ENCODE peak calls at places on chromosomes 13 and 19, in six cellular contexts. One of them, this sample, is unnamed. For H3K27me3, the result is how much of the 10 kb centered on the place peaks cover.

GRCh38 chr13:109787135-109787954 is 962 bp upstream of the IRS2 start:
- DNase-seq in bronchial epithelial cell: no peak
- DNase-seq in RWPE2: no peak
- DNase-seq in brain microvascular endothelial cell: no peak
- DNase-seq in CD4-positive, alpha-beta memory T cell: no peak
- DNase-seq in small intestine: no peak
- DNase-seq in this sample: peak

GRCh38 chr13:89239361-89240127 is 1568.4 kb downstream of the SLITRK5 start:
- DNase-seq in small intestine: no peak
- DNase-seq in RWPE2: no peak
- DNase-seq in bronchial epithelial cell: peak
- DNase-seq in CD4-positive, alpha-beta memory T cell: no peak
- DNase-seq in brain microvascular endothelial cell: no peak
- DNase-seq in this sample: no peak

GRCh38 chr13:113860579-113861432 is 3.1 kb downstream of the GAS6 start:
- DNase-seq in CD4-positive, alpha-beta memory T cell: no peak
- DNase-seq in bronchial epithelial cell: no peak
- DNase-seq in brain microvascular endothelial cell: no peak
- DNase-seq in RWPE2: peak
- DNase-seq in small intestine: peak
- DNase-seq in this sample: no peak

GRCh38 chr19:11505504-11506100 is at the start of gene ZNF653:
- DNase-seq in RWPE2: peak
- DNase-seq in CD4-positive, alpha-beta memory T cell: peak
- DNase-seq in bronchial epithelial cell: peak
- DNase-seq in brain microvascular endothelial cell: peak
- DNase-seq in small intestine: peak
- DNase-seq in this sample: peak

GRCh38 chr19:17332677-17333581 is 1.7 kb downstream of the ANO8 start:
- DNase-seq in small intestine: peak
- DNase-seq in brain microvascular endothelial cell: no peak
- DNase-seq in RWPE2: peak
- DNase-seq in CD4-positive, alpha-beta memory T cell: no peak
- DNase-seq in bronchial epithelial cell: peak
- DNase-seq in this sample: no peak

GRCh38 chr13:24931450-24932217 is 164.3 kb upstream of the PABPC3 start:
- DNase-seq in brain microvascular endothelial cell: no peak
- DNase-seq in bronchial epithelial cell: no peak
- DNase-seq in RWPE2: no peak
- DNase-seq in small intestine: no peak
- DNase-seq in CD4-positive, alpha-beta memory T cell: no peak
- DNase-seq in this sample: no peak

GRCh38 chr19:10246511-10246910 is 5.5 kb upstream of the MRPL4 start:
- DNase-seq in bronchial epithelial cell: no peak
- DNase-seq in RWPE2: no peak
- DNase-seq in brain microvascular endothelial cell: no peak
- DNase-seq in CD4-positive, alpha-beta memory T cell: no peak
- DNase-seq in small intestine: no peak
- DNase-seq in this sample: no peak

GRCh38 chr19:31436121-31436776 is 87.0 kb upstream of the TSHZ3 start:
- DNase-seq in CD4-positive, alpha-beta memory T cell: no peak
- DNase-seq in small intestine: no peak
- DNase-seq in bronchial epithelial cell: no peak
- DNase-seq in RWPE2: no peak
- DNase-seq in brain microvascular endothelial cell: no peak
- DNase-seq in this sample: no peak

GRCh38 chr19:46716013-46716671 is 772 bp downstream of the PRKD2 start:
- DNase-seq in brain microvascular endothelial cell: no peak
- DNase-seq in small intestine: peak
- DNase-seq in CD4-positive, alpha-beta memory T cell: no peak
- DNase-seq in RWPE2: peak
- DNase-seq in bronchial epithelial cell: no peak
- DNase-seq in this sample: no peak

GRCh38 chr13:31807090-31807541 is 67.8 kb downstream of the RXFP2 start:
- DNase-seq in RWPE2: no peak
- DNase-seq in bronchial epithelial cell: peak
- DNase-seq in CD4-positive, alpha-beta memory T cell: peak
- DNase-seq in brain microvascular endothelial cell: no peak
- DNase-seq in small intestine: no peak
- DNase-seq in this sample: no peak

GRCh38 chr19:1590641-1591397 is 1.8 kb downstream of the MBD3 start:
- DNase-seq in brain microvascular endothelial cell: no peak
- DNase-seq in RWPE2: peak
- DNase-seq in CD4-positive, alpha-beta memory T cell: peak
- DNase-seq in bronchial epithelial cell: no peak
- DNase-seq in small intestine: peak
- DNase-seq in this sample: no peak

GRCh38 chr19:2374808-2375207 is 14.7 kb downstream of the TMPRSS9 start:
- DNase-seq in RWPE2: no peak
- DNase-seq in brain microvascular endothelial cell: no peak
- DNase-seq in CD4-positive, alpha-beta memory T cell: no peak
- DNase-seq in small intestine: no peak
- DNase-seq in bronchial epithelial cell: no peak
- DNase-seq in this sample: no peak

GRCh38 chr19:1369214-1369805 is 14.4 kb upstream of the NDUFS7 start:
- DNase-seq in bronchial epithelial cell: no peak
- DNase-seq in brain microvascular endothelial cell: no peak
- DNase-seq in small intestine: no peak
- DNase-seq in RWPE2: no peak
- DNase-seq in CD4-positive, alpha-beta memory T cell: no peak
- DNase-seq in this sample: no peak

GRCh38 chr13:21573920-21574712 is 29.9 kb downstream of the MICU2 start:
- DNase-seq in CD4-positive, alpha-beta memory T cell: no peak
- DNase-seq in RWPE2: no peak
- DNase-seq in brain microvascular endothelial cell: no peak
- DNase-seq in bronchial epithelial cell: no peak
- DNase-seq in small intestine: no peak
- DNase-seq in this sample: no peak

GRCh38 chr19:29029271-29029670 is 183.7 kb downstream of the UQCRFS1 start:
- DNase-seq in RWPE2: no peak
- DNase-seq in bronchial epithelial cell: no peak
- DNase-seq in small intestine: no peak
- DNase-seq in brain microvascular endothelial cell: no peak
- DNase-seq in CD4-positive, alpha-beta memory T cell: no peak
- DNase-seq in this sample: no peak

GRCh38 chr13:66831317-66831716 is 398.8 kb downstream of the PCDH9 start:
- DNase-seq in CD4-positive, alpha-beta memory T cell: no peak
- DNase-seq in brain microvascular endothelial cell: no peak
- DNase-seq in bronchial epithelial cell: no peak
- DNase-seq in RWPE2: no peak
- DNase-seq in small intestine: no peak
- DNase-seq in this sample: no peak

GRCh38 chr13:52779028-52779612 is 39.5 kb upstream of the CNMD start:
- DNase-seq in brain microvascular endothelial cell: no peak
- DNase-seq in CD4-positive, alpha-beta memory T cell: no peak
- DNase-seq in small intestine: no peak
- DNase-seq in RWPE2: no peak
- DNase-seq in bronchial epithelial cell: no peak
- DNase-seq in this sample: no peak

GRCh38 chr13:22801402-22802003 is 379.3 kb upstream of the SGCG start:
- DNase-seq in CD4-positive, alpha-beta memory T cell: no peak
- DNase-seq in RWPE2: no peak
- DNase-seq in bronchial epithelial cell: peak
- DNase-seq in small intestine: no peak
- DNase-seq in brain microvascular endothelial cell: no peak
- DNase-seq in this sample: no peak

GRCh38 chr13:80664930-80665329 is 324.0 kb upstream of the SPRY2 start:
- DNase-seq in small intestine: no peak
- DNase-seq in CD4-positive, alpha-beta memory T cell: no peak
- DNase-seq in brain microvascular endothelial cell: no peak
- DNase-seq in bronchial epithelial cell: no peak
- DNase-seq in RWPE2: no peak
- DNase-seq in this sample: no peak

GRCh38 chr13:112510002-112510780 is 77.8 kb downstream of the TUBGCP3 start:
- DNase-seq in brain microvascular endothelial cell: peak
- DNase-seq in bronchial epithelial cell: peak
- DNase-seq in CD4-positive, alpha-beta memory T cell: no peak
- DNase-seq in RWPE2: no peak
- DNase-seq in small intestine: peak
- DNase-seq in this sample: no peak

GRCh38 chr19:54882758-54883157 is 8.7 kb downstream of the FCAR start:
- DNase-seq in brain microvascular endothelial cell: no peak
- DNase-seq in small intestine: no peak
- DNase-seq in CD4-positive, alpha-beta memory T cell: no peak
- DNase-seq in RWPE2: no peak
- DNase-seq in bronchial epithelial cell: no peak
- DNase-seq in this sample: no peak

GRCh38 chr13:36954542-36954941 is 34.5 kb upstream of the SMAD9 start:
- DNase-seq in CD4-positive, alpha-beta memory T cell: no peak
- DNase-seq in RWPE2: no peak
- DNase-seq in bronchial epithelial cell: no peak
- DNase-seq in small intestine: peak
- DNase-seq in brain microvascular endothelial cell: no peak
- DNase-seq in this sample: no peak

GRCh38 chr19:51938936-51939335 is 11.7 kb downstream of the ZNF613 start:
- DNase-seq in bronchial epithelial cell: no peak
- DNase-seq in small intestine: no peak
- DNase-seq in brain microvascular endothelial cell: no peak
- DNase-seq in RWPE2: no peak
- DNase-seq in CD4-positive, alpha-beta memory T cell: no peak
- DNase-seq in this sample: no peak

GRCh38 chr19:29098863-29099481 is 114.0 kb downstream of the UQCRFS1 start:
- DNase-seq in small intestine: no peak
- DNase-seq in brain microvascular endothelial cell: peak
- DNase-seq in RWPE2: peak
- DNase-seq in bronchial epithelial cell: peak
- DNase-seq in CD4-positive, alpha-beta memory T cell: no peak
- DNase-seq in this sample: peak

GRCh38 chr13:46613409-46614049 is 60.6 kb downstream of the LRCH1 start:
- DNase-seq in small intestine: no peak
- DNase-seq in bronchial epithelial cell: no peak
- DNase-seq in brain microvascular endothelial cell: no peak
- DNase-seq in CD4-positive, alpha-beta memory T cell: no peak
- DNase-seq in RWPE2: no peak
- DNase-seq in this sample: no peak

GRCh38 chr19:2561895-2562294 is 86.0 kb downstream of the GADD45B start:
- DNase-seq in brain microvascular endothelial cell: no peak
- DNase-seq in bronchial epithelial cell: no peak
- DNase-seq in RWPE2: peak
- DNase-seq in small intestine: peak
- DNase-seq in CD4-positive, alpha-beta memory T cell: peak
- DNase-seq in this sample: peak

GRCh38 chr19:45952691-45953505 is 20.8 kb downstream of the NOVA2 start:
- DNase-seq in brain microvascular endothelial cell: peak
- DNase-seq in CD4-positive, alpha-beta memory T cell: peak
- DNase-seq in bronchial epithelial cell: peak
- DNase-seq in RWPE2: no peak
- DNase-seq in small intestine: peak
- DNase-seq in this sample: peak

GRCh38 chr19:43078311-43078710 is 4.2 kb downstream of the PSG2 start:
- DNase-seq in small intestine: no peak
- DNase-seq in bronchial epithelial cell: peak
- DNase-seq in RWPE2: no peak
- DNase-seq in brain microvascular endothelial cell: peak
- DNase-seq in CD4-positive, alpha-beta memory T cell: no peak
- DNase-seq in this sample: no peak

GRCh38 chr19:34232566-34233481 is 21.5 kb upstream of the GARRE1 start:
- DNase-seq in bronchial epithelial cell: peak
- DNase-seq in RWPE2: no peak
- DNase-seq in brain microvascular endothelial cell: peak
- DNase-seq in CD4-positive, alpha-beta memory T cell: no peak
- DNase-seq in small intestine: no peak
- DNase-seq in this sample: peak

GRCh38 chr13:20105161-20105689 is 55.6 kb downstream of the GJA3 start:
- DNase-seq in small intestine: no peak
- DNase-seq in RWPE2: no peak
- DNase-seq in bronchial epithelial cell: no peak
- DNase-seq in brain microvascular endothelial cell: no peak
- DNase-seq in CD4-positive, alpha-beta memory T cell: no peak
- DNase-seq in this sample: no peak
- H3K27me3 ChIP-seq in small intestine: under half
- H3K27me3 ChIP-seq in RWPE2: under half
- H3K27me3 ChIP-seq in bronchial epithelial cell: under half
- H3K27me3 ChIP-seq in brain microvascular endothelial cell: under half
- H3K27me3 ChIP-seq in CD4-positive, alpha-beta memory T cell: under half
- H3K27me3 ChIP-seq in this sample: under half

DNA sequence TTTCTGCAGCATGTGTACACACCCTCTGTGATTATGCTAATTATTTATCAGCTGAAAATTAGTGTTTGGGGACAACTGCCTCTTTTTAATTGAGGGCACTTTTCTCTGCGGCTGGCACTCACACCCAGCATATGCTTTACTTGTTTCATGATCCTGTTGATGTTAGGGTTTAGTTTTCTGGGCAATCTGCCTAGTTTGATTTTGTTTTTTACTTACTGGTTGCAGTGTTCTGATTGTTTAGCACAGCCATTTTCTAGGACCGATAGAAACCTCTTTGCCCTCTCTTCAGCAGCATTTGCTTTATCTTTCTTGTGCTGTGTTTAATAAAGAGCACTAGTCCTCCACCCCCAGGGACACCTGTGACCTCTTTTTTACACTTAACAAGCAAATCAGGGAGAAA is 161.6 kb downstream of the PAN3 start:
- DNase-seq in RWPE2: no peak
- DNase-seq in bronchial epithelial cell: no peak
- DNase-seq in CD4-positive, alpha-beta memory T cell: no peak
- DNase-seq in brain microvascular endothelial cell: no peak
- DNase-seq in small intestine: no peak
- DNase-seq in this sample: no peak
- H3K27me3 ChIP-seq in RWPE2: under half
- H3K27me3 ChIP-seq in bronchial epithelial cell: under half
- H3K27me3 ChIP-seq in CD4-positive, alpha-beta memory T cell: under half
- H3K27me3 ChIP-seq in brain microvascular endothelial cell: under half
- H3K27me3 ChIP-seq in small intestine: under half
- H3K27me3 ChIP-seq in this sample: under half

GRCh38 chr13:99050983-99051488 is 73.2 kb upstream of the DOCK9 start:
- DNase-seq in brain microvascular endothelial cell: no peak
- DNase-seq in small intestine: no peak
- DNase-seq in RWPE2: no peak
- DNase-seq in bronchial epithelial cell: no peak
- DNase-seq in CD4-positive, alpha-beta memory T cell: no peak
- DNase-seq in this sample: no peak

GRCh38 chr13:99055286-99056073 is 77.6 kb upstream of the DOCK9 start:
- DNase-seq in bronchial epithelial cell: no peak
- DNase-seq in brain microvascular endothelial cell: no peak
- DNase-seq in small intestine: no peak
- DNase-seq in RWPE2: no peak
- DNase-seq in CD4-positive, alpha-beta memory T cell: no peak
- DNase-seq in this sample: no peak

GRCh38 chr13:99051768-99052455 is 74.0 kb upstream of the DOCK9 start:
- DNase-seq in CD4-positive, alpha-beta memory T cell: peak
- DNase-seq in small intestine: no peak
- DNase-seq in bronchial epithelial cell: no peak
- DNase-seq in RWPE2: no peak
- DNase-seq in brain microvascular endothelial cell: no peak
- DNase-seq in this sample: no peak

GRCh38 chr13:99056381-99057014 is 78.6 kb upstream of the DOCK9 start:
- DNase-seq in RWPE2: no peak
- DNase-seq in small intestine: no peak
- DNase-seq in bronchial epithelial cell: peak
- DNase-seq in CD4-positive, alpha-beta memory T cell: no peak
- DNase-seq in brain microvascular endothelial cell: no peak
- DNase-seq in this sample: no peak

GRCh38 chr13:99053636-99054233 is 75.9 kb upstream of the DOCK9 start:
- DNase-seq in bronchial epithelial cell: no peak
- DNase-seq in CD4-positive, alpha-beta memory T cell: no peak
- DNase-seq in small intestine: no peak
- DNase-seq in brain microvascular endothelial cell: no peak
- DNase-seq in RWPE2: no peak
- DNase-seq in this sample: no peak
- H3K27me3 ChIP-seq in bronchial epithelial cell: under half
- H3K27me3 ChIP-seq in CD4-positive, alpha-beta memory T cell: under half
- H3K27me3 ChIP-seq in small intestine: under half
- H3K27me3 ChIP-seq in brain microvascular endothelial cell: under half
- H3K27me3 ChIP-seq in RWPE2: under half
- H3K27me3 ChIP-seq in this sample: under half

GRCh38 chr19:50908311-50908710 is 2.9 kb downstream of the KLK4 start:
- DNase-seq in brain microvascular endothelial cell: no peak
- DNase-seq in CD4-positive, alpha-beta memory T cell: no peak
- DNase-seq in bronchial epithelial cell: no peak
- DNase-seq in RWPE2: no peak
- DNase-seq in small intestine: no peak
- DNase-seq in this sample: no peak
- H3K27me3 ChIP-seq in brain microvascular endothelial cell: under half
- H3K27me3 ChIP-seq in CD4-positive, alpha-beta memory T cell: under half
- H3K27me3 ChIP-seq in bronchial epithelial cell: under half
- H3K27me3 ChIP-seq in RWPE2: under half
- H3K27me3 ChIP-seq in small intestine: under half
- H3K27me3 ChIP-seq in this sample: half or more

This sample was measured in left ventricle myocardium inferior.